ENCODE peak calls at places on chromosomes 6 and 20, in seven cellular contexts. J is NK-92 treated with Interleukin-12 subunit alpha and Interleukin-12 subunit beta, amount 100 ng/mL, for 24 hours; Z is amniotic stem cell; G is EL; S is neural crest cell; L is testis; U is uterus. N is an unnamed sample.

GRCh38 chr20:9949563-9949962 is 85.2 kb upstream of the ANKEF1 start:
- DNase-seq in S (no peak), L (no peak), Z (no peak), U (no peak), J (no peak), G (no peak), N (no peak)

GRCh38 chr6:168721571-168721970 is 280.6 kb downstream of the SMOC2 start:
- DNase-seq in J (no peak), G (no peak), L (no peak), S (no peak), U (no peak), Z (no peak), N (no peak)

GRCh38 chr6:116629467-116630063 is 13.3 kb downstream of the RSPH4A start:
- DNase-seq in Z (no peak), G (no peak), S (no peak), L (no peak), U (no peak), J (no peak), N (no peak)

GRCh38 chr20:23449400-23449799 is 3.3 kb downstream of the CST11 start:
- DNase-seq in L (no peak), S (no peak), Z (no peak), J (no peak), G (peak), U (no peak), N (no peak)

GRCh38 chr6:125597411-125598253 is 151.8 kb upstream of the HEY2 start:
- DNase-seq in L (no peak), J (no peak), Z (no peak), S (no peak), U (no peak), G (no peak), N (no peak)

GRCh38 chr6:87220997-87221396 is 65.6 kb downstream of the ZNF292 start:
- DNase-seq in G (no peak), L (no peak), Z (no peak), S (no peak), U (no peak), J (no peak), N (no peak)

GRCh38 chr6:125784365-125784764 is 6.4 kb upstream of the NCOA7 start:
- DNase-seq in S (no peak), L (no peak), G (peak), Z (no peak), U (no peak), J (no peak), N (no peak)

GRCh38 chr6:13413906-13414555 is 73.4 kb downstream of the GFOD1 start:
- DNase-seq in U (no peak), L (no peak), Z (no peak), S (no peak), G (no peak), J (no peak), N (peak)

GRCh38 chr6:145148392-145149175 is 586.7 kb downstream of the EPM2A start:
- DNase-seq in L (no peak), J (peak), Z (peak), S (no peak), G (peak), U (no peak), N (peak)

GRCh38 chr6:37636801-37637561 is 60.7 kb downstream of the MDGA1 start:
- DNase-seq in G (no peak), J (no peak), S (no peak), Z (no peak), L (no peak), U (no peak), N (no peak)

GRCh38 chr6:47357827-47358226 is 48.1 kb upstream of the TNFRSF21 start:
- DNase-seq in S (no peak), G (no peak), J (no peak), U (no peak), L (no peak), Z (no peak), N (no peak)

GRCh38 chr6:106300944-106301343 is 24.6 kb downstream of the ATG5 start:
- DNase-seq in G (peak), L (no peak), J (no peak), U (no peak), S (no peak), Z (peak), N (no peak)

GRCh38 chr6:22766979-22767378 is 197.6 kb downstream of the HDGFL1 start:
- DNase-seq in G (no peak), J (no peak), U (no peak), S (no peak), L (no peak), Z (no peak), N (no peak)

GRCh38 chr6:37646097-37646864 is 51.4 kb downstream of the MDGA1 start:
- DNase-seq in S (no peak), G (no peak), Z (no peak), U (no peak), J (no peak), L (no peak), N (no peak)

GRCh38 chr6:119129148-119129967 is 50.9 kb upstream of the FAM184A start:
- DNase-seq in J (no peak), G (peak), L (no peak), U (no peak), S (peak), Z (peak), N (no peak)

GRCh38 chr6:158213925-158214674 is 46.0 kb downstream of the GTF2H5 start:
- DNase-seq in G (peak), S (peak), L (peak), Z (peak), J (peak), U (peak), N (peak)

GRCh38 chr6:14693301-14694192 is 552.3 kb upstream of the JARID2 start:
- DNase-seq in L (no peak), U (no peak), G (no peak), S (no peak), J (no peak), Z (no peak), N (no peak)

GRCh38 chr6:14061644-14062043 is 55.9 kb upstream of the CD83 start:
- DNase-seq in U (no peak), Z (no peak), J (no peak), G (no peak), S (no peak), L (no peak), N (no peak)

GRCh38 chr6:150426198-150426597 is 57.4 kb downstream of the IYD start:
- DNase-seq in U (no peak), Z (no peak), L (no peak), S (no peak), J (no peak), G (no peak), N (no peak)

GRCh38 chr6:29631860-29632731 is 887 bp downstream of the GABBR1 start:
- DNase-seq in G (peak), J (no peak), U (peak), S (peak), Z (no peak), L (peak), N (peak)

GRCh38 chr6:138115877-138116660 is 8.8 kb upstream of the PERP start:
- DNase-seq in J (no peak), S (no peak), Z (peak), G (peak), U (peak), L (peak), N (no peak)

GRCh38 chr6:19342616-19343015 is 494.6 kb upstream of the ID4 start:
- DNase-seq in Z (no peak), L (no peak), S (no peak), U (no peak), G (no peak), J (no peak), N (no peak)

GRCh38 chr6:168032383-168032760 is 34.9 kb downstream of the KIF25 start:
- DNase-seq in G (peak), L (no peak), U (no peak), S (no peak), Z (no peak), J (no peak), N (peak)

GRCh38 chr6:1312444-1313363 is 806 bp downstream of the FOXQ1 start:
- DNase-seq in S (no peak), J (no peak), Z (no peak), U (no peak), L (peak), G (peak), N (no peak)

GRCh38 chr6:43263314-43264178 is 20.3 kb downstream of the TTBK1 start:
- DNase-seq in J (peak), Z (peak), U (peak), G (peak), S (peak), L (peak), N (peak)

GRCh38 chr6:28807682-28808280 is 116.0 kb downstream of the TRIM27 start:
- DNase-seq in S (no peak), U (no peak), L (peak), Z (peak), J (no peak), G (peak), N (no peak)

GRCh38 chr20:63323298-63323820 is 30.4 kb downstream of the COL20A1 start:
- DNase-seq in L (no peak), J (no peak), U (no peak), Z (no peak), S (no peak), G (no peak), N (no peak)

GRCh38 chr6:116513224-116513875 is 1.9 kb downstream of the CALHM5 start:
- DNase-seq in J (no peak), U (no peak), Z (no peak), L (no peak), S (no peak), G (no peak), N (no peak)

GRCh38 chr6:12516070-12516469 is 200.5 kb upstream of the PHACTR1 start:
- DNase-seq in S (no peak), G (no peak), L (peak), Z (no peak), U (no peak), J (no peak), N (no peak)

GRCh38 chr6:71082033-71082620 is 125.3 kb upstream of the B3GAT2 start:
- DNase-seq in S (no peak), U (no peak), J (no peak), Z (no peak), G (peak), L (no peak), N (no peak)

GRCh38 chr6:73984851-73985250 is 288.8 kb downstream of the CD109 start:
- DNase-seq in S (no peak), L (no peak), G (no peak), U (no peak), Z (no peak), J (no peak), N (no peak)

GRCh38 chr6:622462-622861 is 34.4 kb downstream of the HUS1B start:
- DNase-seq in G (no peak), J (no peak), L (no peak), S (no peak), Z (no peak), U (no peak), N (no peak)

GRCh38 chr6:128069180-128069579 is 168.3 kb upstream of the THEMIS start:
- DNase-seq in Z (peak), U (no peak), S (no peak), L (no peak), J (no peak), G (peak), N (no peak)

GRCh38 chr6:138088307-138088744 is 18.9 kb downstream of the PERP start:
- DNase-seq in S (no peak), J (no peak), L (no peak), Z (peak), U (no peak), G (peak), N (peak)

N was measured in ureter.